ENCODE peak calls at places on chromosomes 5 and 9, in six cellular contexts. C is fibroblast of mammary gland, R is AG10803, L is neural progenitor cell, K is GM10248, G is GM20000. X is an unnamed sample.

GRCh38 chr9:121581775-121582600 is 69.4 kb upstream of the DAB2IP start:
- DNase-seq in C (no peak), R (no peak), G (no peak), K (no peak), L (peak), X (no peak)

GRCh38 chr5:32916648-32917047 is 205.5 kb downstream of the NPR3 start:
- DNase-seq in R (peak), G (no peak), K (no peak), L (peak), C (peak), X (no peak)

GRCh38 chr9:137812356-137813023 is 65.1 kb upstream of the CACNA1B start:
- DNase-seq in G (no peak), K (no peak), L (no peak), R (no peak), C (no peak), X (no peak)

GRCh38 chr5:131186561-131187256 is 16.0 kb downstream of the LYRM7 start:
- DNase-seq in L (no peak), K (no peak), C (peak), G (no peak), R (peak), X (no peak)

GRCh38 chr5:154757647-154758406 is 2.6 kb downstream of the LARP1 start:
- DNase-seq in K (no peak), R (peak), L (peak), C (peak), G (no peak), X (no peak)

GRCh38 chr5:154193176-154193575 is 2.6 kb downstream of the GALNT10 start:
- DNase-seq in C (no peak), G (no peak), L (no peak), K (no peak), R (no peak), X (no peak)

GRCh38 chr5:160702856-160703453 is 149.1 kb downstream of the ATP10B start:
- DNase-seq in C (no peak), R (no peak), G (peak), L (no peak), K (peak), X (no peak)

GRCh38 chr5:10753178-10753577 is 7.9 kb downstream of the DAP start:
- DNase-seq in R (no peak), C (no peak), G (no peak), K (no peak), L (no peak), X (no peak)

GRCh38 chr5:61304611-61305369 is 27.3 kb upstream of the ZSWIM6 start:
- DNase-seq in K (no peak), C (peak), R (peak), L (no peak), G (no peak), X (no peak)

GRCh38 chr9:128702949-128703615 is 779 bp downstream of the PKN3 start:
- DNase-seq in R (no peak), C (no peak), L (peak), K (peak), G (peak), X (peak)

GRCh38 chr5:72156921-72157320 is 49.6 kb downstream of the MAP1B start:
- DNase-seq in G (no peak), L (no peak), C (peak), R (peak), K (no peak), X (no peak)

GRCh38 chr5:57724836-57725235 is 242.2 kb upstream of the ACTBL2 start:
- DNase-seq in L (no peak), K (no peak), R (peak), C (peak), G (no peak), X (no peak)

GRCh38 chr5:100902406-100903035 is 561 bp downstream of the ST8SIA4 start:
- DNase-seq in K (no peak), R (no peak), C (no peak), G (no peak), L (peak), X (no peak)

GRCh38 chr9:16873131-16873787 is 2.8 kb upstream of the BNC2 start:
- DNase-seq in G (no peak), R (peak), K (no peak), C (peak), L (no peak), X (no peak)

GRCh38 chr9:22447607-22448305 is 1.1 kb downstream of the DMRTA1 start:
- DNase-seq in L (peak), G (no peak), R (no peak), K (no peak), C (no peak), X (no peak)

GRCh38 chr9:121652037-121652837 is 803 bp downstream of the DAB2IP start:
- DNase-seq in K (no peak), C (no peak), G (no peak), L (peak), R (no peak), X (no peak)

GRCh38 chr5:95285406-95285761 is 490 bp upstream of the MCTP1 start:
- DNase-seq in C (no peak), G (peak), K (no peak), L (peak), R (no peak), X (no peak)

GRCh38 chr5:128903550-128903949 is 61.7 kb upstream of the SLC27A6 start:
- DNase-seq in G (no peak), R (no peak), K (no peak), C (no peak), L (no peak), X (no peak)

DNA sequence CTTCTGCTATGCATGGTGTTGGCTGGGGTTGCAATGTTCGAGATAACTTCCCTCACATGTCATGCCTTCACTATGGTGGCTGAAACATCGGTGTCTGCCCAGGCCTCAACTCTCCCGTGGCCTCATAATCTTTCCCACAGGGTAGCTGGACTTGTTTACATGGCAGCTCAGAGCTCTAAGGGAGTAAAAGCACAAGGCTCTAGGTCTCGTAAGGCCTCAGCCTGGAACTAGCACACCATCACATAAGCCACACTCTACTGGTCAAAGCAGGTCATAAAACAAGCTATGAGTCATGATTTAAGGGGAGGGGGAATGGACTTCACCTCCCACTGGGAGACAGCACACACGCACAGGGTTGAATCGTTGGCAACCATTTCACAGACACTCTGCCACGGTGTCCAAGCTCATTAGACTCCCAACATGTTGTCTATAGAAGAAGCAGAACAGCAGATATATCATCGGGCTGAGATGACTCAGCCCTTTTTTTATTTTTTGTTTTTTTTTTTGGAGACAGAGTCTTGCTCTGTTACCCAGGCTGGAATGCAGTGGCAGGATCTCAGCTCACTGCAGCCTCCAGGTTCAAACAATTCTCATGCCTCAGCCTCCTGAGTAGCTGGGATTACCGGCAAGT is 66.8 kb upstream of the IL17B start:
- DNase-seq in K (no peak), L (no peak), R (peak), G (no peak), C (peak), X (no peak)
- TF ChIP-seq CTCF in K (no peak), L (no peak), R (no peak), G (no peak), C (no peak), X (no peak)

DNA sequence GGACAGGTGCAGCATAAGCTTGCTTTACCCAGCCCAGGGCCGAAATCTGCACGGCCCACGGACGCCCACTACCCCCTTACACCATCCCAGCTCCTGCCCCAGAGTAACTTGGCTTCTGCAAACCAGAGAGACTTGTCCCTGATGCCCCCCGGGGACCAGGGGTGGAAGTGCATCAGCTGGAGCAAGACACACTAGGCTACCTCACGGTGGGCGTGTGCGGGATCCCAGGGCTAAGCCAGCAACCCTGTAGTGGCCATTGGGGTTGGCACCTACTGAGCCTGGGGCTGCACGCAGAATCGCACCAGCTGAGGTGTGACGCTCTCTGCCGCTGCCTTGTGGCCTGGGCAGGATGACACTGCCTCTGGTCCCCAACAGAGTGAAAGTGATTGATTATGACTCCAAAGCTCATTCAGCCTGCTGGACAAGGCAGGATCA is 6.1 kb upstream of the ZNF79 start:
- DNase-seq in L (peak), R (no peak), C (no peak), G (no peak), K (peak), X (peak)
- TF ChIP-seq CTCF in L (peak), R (no peak), C (no peak), G (no peak), K (peak), X (peak)

DNA sequence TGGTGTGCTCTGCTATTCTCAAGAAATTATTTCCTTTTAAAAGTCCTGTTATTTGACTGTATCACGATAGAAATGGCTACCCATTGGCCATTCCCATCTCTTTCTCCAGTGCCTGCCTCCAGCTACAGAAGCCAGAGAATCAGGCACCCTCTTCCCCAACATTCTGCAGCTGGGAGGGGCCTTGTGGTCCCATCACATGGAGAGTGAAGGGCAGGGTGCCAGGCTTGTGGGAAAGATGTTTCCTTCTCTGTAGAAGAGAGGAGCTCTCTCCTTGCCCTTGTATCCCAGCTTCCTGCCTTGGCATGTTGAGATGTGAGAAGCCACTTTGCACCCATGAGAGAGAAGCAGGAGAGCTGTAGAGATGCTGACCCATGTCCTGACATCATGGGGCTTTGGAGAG is 465.0 kb downstream of the MTRR start:
- DNase-seq in K (no peak), G (no peak), R (no peak), C (no peak), L (no peak), X (no peak)
- TF ChIP-seq CTCF in K (no peak), G (no peak), R (no peak), C (no peak), L (no peak), X (no peak)

DNA sequence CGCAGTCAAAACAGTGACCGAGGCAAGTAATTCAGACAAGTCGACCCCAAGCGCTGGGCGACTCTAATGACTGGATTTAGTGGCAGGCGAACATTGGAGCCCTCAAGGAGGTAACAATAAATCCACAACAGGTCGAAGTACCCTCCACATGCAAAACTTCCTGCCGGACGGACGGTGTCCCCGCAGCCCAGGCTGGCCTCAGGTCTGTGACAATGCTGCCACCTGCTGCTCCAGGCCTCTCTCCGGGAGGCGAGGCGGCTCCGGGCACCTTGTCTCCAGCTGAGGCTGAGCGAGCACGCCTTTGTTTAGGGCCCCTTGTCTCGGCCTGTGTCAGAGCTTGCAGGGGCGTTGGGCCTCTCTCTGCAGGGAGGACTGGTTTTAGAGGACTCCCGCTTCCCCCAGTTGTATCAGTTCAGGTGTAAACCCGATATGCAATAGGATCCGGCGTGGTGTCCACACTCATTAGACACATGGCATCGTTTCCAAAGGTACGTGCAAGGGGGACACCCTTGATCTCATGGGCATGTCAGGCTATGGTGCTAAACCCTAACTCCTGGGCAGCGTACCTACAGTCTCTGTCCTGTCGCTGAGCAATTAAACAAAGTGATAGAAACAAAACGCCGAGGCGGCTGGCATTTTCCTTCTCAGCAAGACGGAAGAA is 628.0 kb upstream of the ADAMTS16 start:
- DNase-seq in L (peak), C (peak), G (no peak), K (no peak), R (peak), X (peak)
- TF ChIP-seq CTCF in L (peak), C (peak), G (no peak), K (no peak), R (peak), X (no peak)

GRCh38 chr9:114339130-114339908 is 9.7 kb downstream of the ORM2 start:
- DNase-seq in K (peak), R (peak), G (peak), L (peak), C (peak), X (peak)
- TF ChIP-seq CTCF in K (peak), R (peak), G (peak), L (peak), C (peak), X (peak)

GRCh38 chr9:30732060-30732459 is 1652.4 kb upstream of the ACO1 start:
- DNase-seq in G (no peak), K (no peak), R (no peak), C (no peak), L (peak), X (no peak)
- TF ChIP-seq CTCF in G (no peak), K (no peak), R (no peak), C (no peak), L (no peak), X (no peak)

GRCh38 chr5:140207250-140207954 is 32.4 kb downstream of the CYSTM1 start:
- DNase-seq in R (no peak), G (no peak), C (no peak), K (no peak), L (no peak), X (no peak)
- TF ChIP-seq CTCF in R (no peak), G (no peak), C (no peak), K (no peak), L (no peak), X (no peak)

GRCh38 chr9:3473402-3473801 is 52.4 kb downstream of the RFX3 start:
- DNase-seq in C (no peak), L (no peak), R (no peak), G (no peak), K (no peak), X (no peak)
- TF ChIP-seq CTCF in C (no peak), L (no peak), R (no peak), G (no peak), K (no peak), X (no peak)

X was measured in glutamatergic neuron.